ENCODE peak calls at places on chromosomes 16 and 17, in ten cellular contexts. F, C, N, Y, Z, O, B, S, H and G are unnamed samples.

GRCh38 chr17:79153367-79154130 is 78.9 kb downstream of the ENGASE start:
- DNase-seq in F (no peak), C (no peak), N (no peak), Y (no peak), Z (no peak), O (no peak), B (no peak), S (no peak), H (no peak), G (no peak)

GRCh38 chr16:2468142-2468724 is 2.9 kb upstream of the NTN3 start:
- DNase-seq in F (no peak), C (peak), N (peak), Y (no peak), Z (peak), O (no peak), B (no peak), S (no peak), H (no peak), G (no peak)

GRCh38 chr17:378068-378467 is 25.5 kb upstream of the RPH3AL start:
- DNase-seq in F (no peak), C (no peak), N (no peak), Y (no peak), Z (no peak), O (no peak), B (no peak), S (no peak), H (no peak), G (no peak)

GRCh38 chr16:69482410-69482951 is 58.1 kb downstream of the CYB5B start:
- DNase-seq in F (no peak), C (peak), N (peak), Y (no peak), Z (peak), O (no peak), B (no peak), S (peak), H (peak), G (no peak)

GRCh38 chr16:64615647-64616280 is 506.1 kb downstream of the CDH11 start:
- DNase-seq in F (no peak), C (no peak), N (peak), Y (no peak), Z (no peak), O (no peak), B (no peak), S (peak), H (no peak), G (no peak)

GRCh38 chr17:45389354-45389753 is 43.3 kb downstream of the ARHGAP27 start:
- DNase-seq in F (no peak), C (no peak), N (no peak), Y (no peak), Z (no peak), O (no peak), B (no peak), S (no peak), H (no peak), G (no peak)

GRCh38 chr16:81537721-81538561 is 93.3 kb downstream of the CMIP start:
- DNase-seq in F (no peak), C (no peak), N (no peak), Y (no peak), Z (no peak), O (no peak), B (no peak), S (peak), H (no peak), G (no peak)

GRCh38 chr16:73563709-73564108 is 515.8 kb upstream of the ZFHX3 start:
- DNase-seq in F (no peak), C (no peak), N (no peak), Y (no peak), Z (no peak), O (no peak), B (no peak), S (no peak), H (no peak), G (no peak)

GRCh38 chr17:35915153-35915969 is 15.2 kb downstream of the RDM1 start:
- DNase-seq in F (no peak), C (no peak), N (no peak), Y (peak), Z (no peak), O (no peak), B (no peak), S (no peak), H (no peak), G (no peak)

GRCh38 chr16:24045641-24046040 is 209.9 kb downstream of the PRKCB start:
- DNase-seq in F (no peak), C (no peak), N (peak), Y (no peak), Z (no peak), O (no peak), B (no peak), S (no peak), H (no peak), G (no peak)

GRCh38 chr16:11105038-11105903 is 150.7 kb downstream of the SOCS1 start:
- DNase-seq in F (peak), C (no peak), N (no peak), Y (peak), Z (no peak), O (no peak), B (no peak), S (peak), H (peak), G (peak)

GRCh38 chr17:78723001-78723796 is 58.9 kb downstream of the CYTH1 start:
- DNase-seq in F (no peak), C (no peak), N (peak), Y (no peak), Z (no peak), O (no peak), B (no peak), S (no peak), H (no peak), G (no peak)

GRCh38 chr17:13120864-13121263 is 103.0 kb upstream of the ELAC2 start:
- DNase-seq in F (no peak), C (no peak), N (no peak), Y (no peak), Z (no peak), O (no peak), B (no peak), S (no peak), H (no peak), G (no peak)

GRCh38 chr16:766820-767640 is 6.5 kb downstream of the MSLN start:
- DNase-seq in F (no peak), C (no peak), N (no peak), Y (no peak), Z (no peak), O (no peak), B (no peak), S (no peak), H (no peak), G (no peak)

GRCh38 chr17:3888343-3889171 is 4.3 kb downstream of the CAMKK1 start:
- DNase-seq in F (peak), C (peak), N (peak), Y (peak), Z (no peak), O (no peak), B (no peak), S (peak), H (peak), G (peak)